ENCODE peak calls at places on chromosomes 4 and X, in seven cellular contexts. D is activated naive CD4-positive, alpha-beta T cell treated with anti-CD3 and anti-CD28 coated beads, Interleukin-2, amount 50 U/mL, for 72 hours; J is T-helper 2 cell; Q is H9; E is EH; H is A549; O is fibroblast of lung. T is an unnamed sample.

GRCh38 chr4:158895797-158896442 is 127.1 kb downstream of the FNIP2 start:
- DNase-seq in D (no peak), J (no peak), Q (peak), E (no peak), H (peak), O (peak), T (no peak)

GRCh38 chr4:176800891-176801534 is 8.3 kb upstream of the VEGFC start:
- DNase-seq in D (no peak), J (no peak), Q (no peak), E (peak), H (no peak), O (peak), T (no peak)

GRCh38 chr4:139184129-139184528 is 7.1 kb upstream of the ELF2 start:
- DNase-seq in D (no peak), J (no peak), Q (no peak), E (peak), H (peak), O (peak), T (no peak)

GRCh38 chr4:20532871-20533870 is 167.1 kb upstream of the PACRGL start:
- DNase-seq in D (no peak), J (no peak), Q (no peak), E (peak), H (no peak), O (peak), T (no peak)

GRCh38 chr4:8550691-8551090 is 29.5 kb upstream of the GPR78 start:
- DNase-seq in D (no peak), J (no peak), Q (no peak), E (no peak), H (no peak), O (no peak), T (no peak)

GRCh38 chr4:772776-773175 is 53.2 kb downstream of the CPLX1 start:
- DNase-seq in D (no peak), J (no peak), Q (no peak), E (no peak), H (no peak), O (no peak), T (no peak)

GRCh38 chrX:68186552-68187262 is 246.6 kb downstream of the OPHN1 start:
- DNase-seq in D (no peak), J (no peak), Q (no peak), E (peak), H (peak), O (peak), T (no peak)

GRCh38 chrX:65866762-65867161 is 173.1 kb downstream of the VSIG4 start:
- DNase-seq in D (no peak), J (no peak), Q (no peak), E (no peak), H (no peak), O (no peak), T (no peak)

GRCh38 chrX:10591363-10592036 is 28.9 kb downstream of the MID1 start:
- DNase-seq in D (no peak), J (no peak), Q (no peak), E (no peak), H (no peak), O (no peak), T (no peak)

GRCh38 chr4:153714247-153714646 is 30.2 kb downstream of the TLR2 start:
- DNase-seq in D (no peak), J (no peak), Q (no peak), E (no peak), H (no peak), O (no peak), T (no peak)

GRCh38 chr4:79241846-79242245 is 84.0 kb downstream of the NAA11 start:
- DNase-seq in D (no peak), J (no peak), Q (no peak), E (peak), H (no peak), O (peak), T (no peak)

GRCh38 chrX:129768186-129768585 is 11.6 kb upstream of the SASH3 start:
- DNase-seq in D (no peak), J (no peak), Q (no peak), E (no peak), H (no peak), O (no peak), T (no peak)

GRCh38 chr4:7769936-7770674 is 169.6 kb downstream of the AFAP1 start:
- DNase-seq in D (no peak), J (no peak), Q (no peak), E (peak), H (peak), O (peak), T (peak)

GRCh38 chr4:125368684-125369083 is 53.9 kb downstream of the FAT4 start:
- DNase-seq in D (no peak), J (no peak), Q (no peak), E (peak), H (no peak), O (peak), T (no peak)